ENCODE peak calls at places on chromosomes 11 and 22, in ten cellular contexts. One of them, this sample, is unnamed.

GRCh38 chr11:69694781-69695180 is 9.0 kb downstream of the FGF19 start:
- DNase-seq in AG09309: no peak
- DNase-seq in astrocyte of the spinal cord: no peak
- DNase-seq in transverse colon: no peak
- DNase-seq in adrenal gland: no peak
- DNase-seq in pancreas: no peak
- DNase-seq in IMR-90: no peak
- DNase-seq in astrocyte: no peak
- DNase-seq in stomach: no peak
- DNase-seq in GM23338: no peak
- DNase-seq in this sample: no peak

GRCh38 chr22:25049770-25050169 is 97.3 kb downstream of the KIAA1671 start:
- DNase-seq in astrocyte of the spinal cord: no peak
- DNase-seq in AG09309: no peak
- DNase-seq in transverse colon: no peak
- DNase-seq in GM23338: no peak
- DNase-seq in pancreas: no peak
- DNase-seq in stomach: no peak
- DNase-seq in IMR-90: no peak
- DNase-seq in astrocyte: no peak
- DNase-seq in adrenal gland: no peak
- DNase-seq in this sample: no peak

GRCh38 chr11:115674176-115674575 is 170.0 kb upstream of the CADM1 start:
- DNase-seq in AG09309: peak; percentile 24
- DNase-seq in adrenal gland: no peak
- DNase-seq in stomach: no peak
- DNase-seq in IMR-90: peak; percentile 48
- DNase-seq in astrocyte of the spinal cord: no peak
- DNase-seq in GM23338: peak; percentile 63
- DNase-seq in astrocyte: peak; percentile 53
- DNase-seq in transverse colon: no peak
- DNase-seq in pancreas: no peak
- DNase-seq in this sample: no peak

GRCh38 chr22:47632646-47633045 is 870.2 kb downstream of the TBC1D22A start:
- DNase-seq in IMR-90: no peak
- DNase-seq in astrocyte: no peak
- DNase-seq in stomach: peak; percentile 5
- DNase-seq in transverse colon: no peak
- DNase-seq in astrocyte of the spinal cord: no peak
- DNase-seq in GM23338: no peak
- DNase-seq in pancreas: no peak
- DNase-seq in adrenal gland: no peak
- DNase-seq in AG09309: no peak
- DNase-seq in this sample: no peak

GRCh38 chr11:84465040-84465439 is 1162.1 kb downstream of the DLG2 start:
- DNase-seq in GM23338: no peak
- DNase-seq in stomach: no peak
- DNase-seq in transverse colon: no peak
- DNase-seq in astrocyte of the spinal cord: peak; percentile 38
- DNase-seq in pancreas: no peak
- DNase-seq in astrocyte: peak; percentile 14
- DNase-seq in AG09309: peak; percentile 52
- DNase-seq in IMR-90: no peak
- DNase-seq in adrenal gland: peak; percentile 56
- DNase-seq in this sample: peak; percentile 16

GRCh38 chr22:24592846-24593809 is at the start of gene LRRC75B:
- DNase-seq in transverse colon: peak; percentile 93
- DNase-seq in GM23338: peak; percentile 92
- DNase-seq in adrenal gland: peak; percentile 92
- DNase-seq in astrocyte: peak; percentile 77
- DNase-seq in AG09309: peak; percentile 42
- DNase-seq in astrocyte of the spinal cord: peak; percentile 85
- DNase-seq in IMR-90: peak; percentile 85
- DNase-seq in pancreas: peak; percentile 88
- DNase-seq in stomach: peak; percentile 93
- DNase-seq in this sample: no peak

GRCh38 chr22:46425011-46425410 is 89.5 kb downstream of the TRMU start:
- DNase-seq in astrocyte of the spinal cord: peak; percentile 87
- DNase-seq in adrenal gland: no peak
- DNase-seq in astrocyte: peak; percentile 99
- DNase-seq in AG09309: peak; percentile 64
- DNase-seq in GM23338: no peak
- DNase-seq in pancreas: no peak
- DNase-seq in stomach: no peak
- DNase-seq in transverse colon: no peak
- DNase-seq in IMR-90: peak; percentile 72
- DNase-seq in this sample: peak; percentile 80

GRCh38 chr11:26964335-26964734 is 29.6 kb upstream of the FIBIN start:
- DNase-seq in transverse colon: no peak
- DNase-seq in astrocyte of the spinal cord: no peak
- DNase-seq in GM23338: no peak
- DNase-seq in stomach: no peak
- DNase-seq in AG09309: no peak
- DNase-seq in pancreas: no peak
- DNase-seq in astrocyte: no peak
- DNase-seq in adrenal gland: no peak
- DNase-seq in IMR-90: peak; percentile 29
- DNase-seq in this sample: no peak

GRCh38 chr22:41314821-41315220 is 13.5 kb downstream of the ZC3H7B start:
- DNase-seq in IMR-90: no peak
- DNase-seq in stomach: no peak
- DNase-seq in astrocyte of the spinal cord: no peak
- DNase-seq in GM23338: no peak
- DNase-seq in pancreas: no peak
- DNase-seq in AG09309: no peak
- DNase-seq in astrocyte: no peak
- DNase-seq in transverse colon: no peak
- DNase-seq in adrenal gland: no peak
- DNase-seq in this sample: no peak

GRCh38 chr22:17707526-17707925 is 66.7 kb downstream of the BID start:
- DNase-seq in IMR-90: no peak
- DNase-seq in transverse colon: no peak
- DNase-seq in AG09309: no peak
- DNase-seq in stomach: no peak
- DNase-seq in astrocyte of the spinal cord: peak; percentile 48
- DNase-seq in GM23338: no peak
- DNase-seq in pancreas: no peak
- DNase-seq in adrenal gland: no peak
- DNase-seq in astrocyte: no peak
- DNase-seq in this sample: no peak

GRCh38 chr11:128627666-128628342 is 40.4 kb upstream of the ETS1 start:
- DNase-seq in pancreas: no peak
- DNase-seq in AG09309: no peak
- DNase-seq in astrocyte of the spinal cord: no peak
- DNase-seq in stomach: no peak
- DNase-seq in adrenal gland: no peak
- DNase-seq in GM23338: peak; percentile 39
- DNase-seq in transverse colon: no peak
- DNase-seq in IMR-90: no peak
- DNase-seq in astrocyte: no peak
- DNase-seq in this sample: no peak
- TF ChIP-seq CTCF in pancreas: no peak
- TF ChIP-seq CTCF in AG09309: no peak
- TF ChIP-seq CTCF in astrocyte of the spinal cord: peak; percentile 22
- TF ChIP-seq CTCF in stomach: no peak
- TF ChIP-seq CTCF in adrenal gland: no peak
- TF ChIP-seq CTCF in GM23338: peak; percentile 19
- TF ChIP-seq CTCF in transverse colon: no peak
- TF ChIP-seq CTCF in IMR-90: peak; percentile 2
- TF ChIP-seq CTCF in astrocyte: peak; percentile 6
- TF ChIP-seq CTCF in this sample: no peak

GRCh38 chr11:129803533-129803932 is 12.1 kb upstream of the TMEM45B start:
- DNase-seq in IMR-90: no peak
- DNase-seq in AG09309: no peak
- DNase-seq in astrocyte of the spinal cord: no peak
- DNase-seq in pancreas: no peak
- DNase-seq in astrocyte: no peak
- DNase-seq in GM23338: no peak
- DNase-seq in stomach: no peak
- DNase-seq in transverse colon: peak; percentile 81
- DNase-seq in adrenal gland: no peak
- DNase-seq in this sample: no peak
- H3K4me3 ChIP-seq in IMR-90: no peak overlapping the region
- H3K4me3 ChIP-seq in AG09309: no peak overlapping the region
- H3K4me3 ChIP-seq in astrocyte of the spinal cord: no peak overlapping the region
- H3K4me3 ChIP-seq in pancreas: no peak overlapping the region
- H3K4me3 ChIP-seq in astrocyte: no peak overlapping the region
- H3K4me3 ChIP-seq in GM23338: no peak overlapping the region
- H3K4me3 ChIP-seq in stomach: no peak overlapping the region
- H3K4me3 ChIP-seq in transverse colon: no peak overlapping the region
- H3K4me3 ChIP-seq in adrenal gland: no peak overlapping the region
- H3K4me3 ChIP-seq in this sample: no peak overlapping the region

GRCh38 chr11:47577460-47578041 is 1.2 kb downstream of the KBTBD4 start:
- DNase-seq in IMR-90: no peak
- DNase-seq in astrocyte: no peak
- DNase-seq in pancreas: no peak
- DNase-seq in transverse colon: no peak
- DNase-seq in astrocyte of the spinal cord: no peak
- DNase-seq in stomach: no peak
- DNase-seq in GM23338: no peak
- DNase-seq in adrenal gland: no peak
- DNase-seq in AG09309: no peak
- DNase-seq in this sample: no peak

GRCh38 chr11:47573321-47573720 is 5.4 kb downstream of the KBTBD4 start:
- DNase-seq in GM23338: no peak
- DNase-seq in astrocyte: no peak
- DNase-seq in pancreas: no peak
- DNase-seq in AG09309: no peak
- DNase-seq in stomach: no peak
- DNase-seq in IMR-90: no peak
- DNase-seq in adrenal gland: no peak
- DNase-seq in transverse colon: no peak
- DNase-seq in astrocyte of the spinal cord: no peak
- DNase-seq in this sample: no peak

GRCh38 chr11:47583844-47584243 is 2.6 kb upstream of the FAM180B start:
- DNase-seq in AG09309: no peak
- DNase-seq in GM23338: no peak
- DNase-seq in astrocyte: no peak
- DNase-seq in pancreas: no peak
- DNase-seq in stomach: no peak
- DNase-seq in transverse colon: no peak
- DNase-seq in adrenal gland: no peak
- DNase-seq in IMR-90: no peak
- DNase-seq in astrocyte of the spinal cord: no peak
- DNase-seq in this sample: no peak

DNA sequence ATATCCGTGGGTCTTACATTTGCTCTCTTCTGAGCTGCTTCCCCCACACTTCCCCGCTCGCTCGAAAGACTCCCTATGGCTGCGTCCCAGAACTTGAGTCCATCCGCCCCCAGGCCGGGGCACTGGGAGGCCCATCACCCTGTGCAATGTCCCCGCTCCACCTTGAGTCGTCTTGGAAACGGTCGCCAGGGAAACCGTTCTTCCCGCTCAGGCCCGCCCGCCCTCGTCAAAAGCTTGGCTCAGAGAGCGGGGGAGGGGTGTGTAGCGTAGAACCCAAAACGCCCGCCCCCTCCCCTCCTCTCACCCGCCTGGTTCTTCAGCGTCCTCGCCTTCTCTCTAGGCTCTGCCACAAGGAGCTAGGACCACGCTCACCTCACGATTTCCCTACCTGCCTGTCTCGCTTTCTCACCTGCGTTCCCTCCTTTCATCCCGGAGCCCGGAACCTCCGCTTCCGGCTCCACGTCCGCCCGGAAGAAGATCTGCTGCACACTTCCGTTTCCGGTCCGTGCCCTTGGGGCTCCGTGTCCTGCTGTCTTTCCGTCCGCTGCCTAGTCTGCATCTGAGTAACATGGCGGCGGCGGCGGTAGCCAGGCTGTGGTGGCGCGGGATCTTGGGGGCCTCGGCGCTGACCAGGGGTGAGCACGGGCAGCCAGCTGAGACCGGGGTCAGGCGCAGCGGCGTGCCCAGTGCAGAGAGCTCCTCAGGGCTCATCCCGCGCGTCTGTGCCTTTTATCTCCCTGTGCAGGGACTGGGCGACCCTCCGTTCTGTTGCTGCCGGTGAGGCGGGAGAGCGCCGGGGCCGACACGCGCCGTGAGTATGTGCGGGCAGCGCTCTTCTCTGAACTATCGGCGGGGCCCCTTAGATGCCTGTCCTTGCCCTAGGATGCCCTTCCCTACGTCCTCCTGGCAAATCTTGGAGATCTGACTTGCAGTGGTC is at the start of the genes KBTBD4 and NDUFS3:
- DNase-seq in stomach: peak; percentile 93
- DNase-seq in IMR-90: peak; percentile 87
- DNase-seq in GM23338: peak; percentile 97
- DNase-seq in astrocyte of the spinal cord: peak; percentile 90
- DNase-seq in pancreas: peak; percentile 93
- DNase-seq in transverse colon: peak; percentile 90
- DNase-seq in AG09309: peak; percentile 63
- DNase-seq in astrocyte: peak; percentile 89
- DNase-seq in adrenal gland: peak; percentile 94
- DNase-seq in this sample: peak; percentile 35
- TF ChIP-seq CTCF in stomach: no peak
- TF ChIP-seq CTCF in IMR-90: no peak
- TF ChIP-seq CTCF in GM23338: no peak
- TF ChIP-seq CTCF in astrocyte of the spinal cord: no peak
- TF ChIP-seq CTCF in pancreas: no peak
- TF ChIP-seq CTCF in transverse colon: no peak
- TF ChIP-seq CTCF in AG09309: no peak
- TF ChIP-seq CTCF in astrocyte: no peak
- TF ChIP-seq CTCF in adrenal gland: no peak
- TF ChIP-seq CTCF in this sample: no peak

GRCh38 chr11:12006552-12007229 is 1.7 kb downstream of the DKK3 start:
- DNase-seq in IMR-90: no peak
- DNase-seq in transverse colon: no peak
- DNase-seq in pancreas: no peak
- DNase-seq in astrocyte: no peak
- DNase-seq in GM23338: no peak
- DNase-seq in stomach: no peak
- DNase-seq in astrocyte of the spinal cord: no peak
- DNase-seq in AG09309: no peak
- DNase-seq in adrenal gland: no peak
- DNase-seq in this sample: no peak

GRCh38 chr11:12008790-12009616 is 577 bp upstream of the DKK3 start:
- DNase-seq in IMR-90: peak; percentile 46
- DNase-seq in astrocyte of the spinal cord: peak; percentile 65
- DNase-seq in AG09309: no peak
- DNase-seq in adrenal gland: peak; percentile 68
- DNase-seq in pancreas: no peak
- DNase-seq in astrocyte: no peak
- DNase-seq in GM23338: peak; percentile 88
- DNase-seq in transverse colon: peak; percentile 14
- DNase-seq in stomach: peak; percentile 47
- DNase-seq in this sample: no peak

GRCh38 chr11:12009617-12010321 is 1.3 kb upstream of the DKK3 start:
- DNase-seq in IMR-90: no peak
- DNase-seq in astrocyte: no peak
- DNase-seq in GM23338: peak; percentile 56
- DNase-seq in pancreas: no peak
- DNase-seq in astrocyte of the spinal cord: no peak
- DNase-seq in adrenal gland: no peak
- DNase-seq in stomach: no peak
- DNase-seq in transverse colon: no peak
- DNase-seq in AG09309: no peak
- DNase-seq in this sample: no peak

GRCh38 chr11:12007230-12007593 is 1.2 kb downstream of the DKK3 start:
- DNase-seq in pancreas: no peak
- DNase-seq in GM23338: peak; percentile 17
- DNase-seq in stomach: no peak
- DNase-seq in adrenal gland: no peak
- DNase-seq in astrocyte: no peak
- DNase-seq in transverse colon: no peak
- DNase-seq in IMR-90: no peak
- DNase-seq in AG09309: no peak
- DNase-seq in astrocyte of the spinal cord: no peak
- DNase-seq in this sample: no peak

GRCh38 chr11:12007769-12008737 is at the start of gene DKK3:
- DNase-seq in astrocyte: no peak
- DNase-seq in astrocyte of the spinal cord: no peak
- DNase-seq in stomach: no peak
- DNase-seq in pancreas: no peak
- DNase-seq in GM23338: peak; percentile 70
- DNase-seq in transverse colon: no peak
- DNase-seq in adrenal gland: no peak
- DNase-seq in AG09309: no peak
- DNase-seq in IMR-90: peak; percentile 34
- DNase-seq in this sample: no peak
- H3K4me3 ChIP-seq in astrocyte: peak within 1 kb of the TSS; percentile 72
- H3K4me3 ChIP-seq in astrocyte of the spinal cord: peak within 1 kb of the TSS; percentile 87
- H3K4me3 ChIP-seq in stomach: peak within 1 kb of the TSS; percentile 61
- H3K4me3 ChIP-seq in pancreas: peak within 1 kb of the TSS; percentile 1
- H3K4me3 ChIP-seq in GM23338: peak within 1 kb of the TSS; percentile 87
- H3K4me3 ChIP-seq in transverse colon: peak within 1 kb of the TSS; percentile 38
- H3K4me3 ChIP-seq in adrenal gland: no peak within 1 kb of the TSS
- H3K4me3 ChIP-seq in AG09309: peak within 1 kb of the TSS; percentile 93
- H3K4me3 ChIP-seq in IMR-90: peak within 1 kb of the TSS; percentile 100
- H3K4me3 ChIP-seq in this sample: peak within 1 kb of the TSS; percentile 74

This sample was measured in epithelial cell of proximal tubule.